ENCODE peak calls at places on chromosome 18, in eight cellular contexts. P, M, C, N, G, U, H and S are unnamed samples.

GRCh38 chr18:77132369-77133050 is at the start of gene MBP:
- DNase-seq in P (peak), M (no peak), C (peak), N (peak), G (peak), U (peak), H (no peak), S (peak)

GRCh38 chr18:80154293-80154692 is 45.2 kb downstream of the ADNP2 start:
- DNase-seq in P (no peak), M (no peak), C (peak), N (peak), G (no peak), U (peak), H (peak), S (no peak)

GRCh38 chr18:57906852-57907251 is 103.7 kb upstream of the ATP8B1 start:
- DNase-seq in P (no peak), M (no peak), C (peak), N (peak), G (no peak), U (peak), H (no peak), S (no peak)

GRCh38 chr18:36327352-36328316 is 30.1 kb downstream of the FHOD3 start:
- DNase-seq in P (no peak), M (no peak), C (no peak), N (no peak), G (peak), U (no peak), H (no peak), S (no peak)

GRCh38 chr18:36031407-36031806 is 36.0 kb downstream of the RPRD1A start:
- DNase-seq in P (no peak), M (no peak), C (no peak), N (no peak), G (no peak), U (no peak), H (no peak), S (no peak)

GRCh38 chr18:5534845-5535244 is 9.0 kb downstream of the EPB41L3 start:
- DNase-seq in P (no peak), M (no peak), C (no peak), N (no peak), G (no peak), U (no peak), H (no peak), S (no peak)

GRCh38 chr18:49321800-49322461 is 138.5 kb downstream of the DYM start:
- DNase-seq in P (no peak), M (no peak), C (no peak), N (no peak), G (no peak), U (no peak), H (peak), S (no peak)

GRCh38 chr18:77263471-77263774 is 13.8 kb downstream of the GALR1 start:
- DNase-seq in P (no peak), M (no peak), C (no peak), N (no peak), G (no peak), U (no peak), H (no peak), S (no peak)

GRCh38 chr18:58996131-58996632 is 131.5 kb downstream of the ZNF532 start:
- DNase-seq in P (no peak), M (no peak), C (no peak), N (no peak), G (no peak), U (no peak), H (peak), S (no peak)

GRCh38 chr18:79484661-79485621 is 89.2 kb downstream of the NFATC1 start:
- DNase-seq in P (peak), M (no peak), C (peak), N (no peak), G (no peak), U (peak), H (peak), S (peak)

GRCh38 chr18:8686556-8686955 is 18.8 kb upstream of the MTCL1 start:
- DNase-seq in P (no peak), M (no peak), C (no peak), N (no peak), G (no peak), U (no peak), H (no peak), S (no peak)

GRCh38 chr18:33611525-33612135 is 33.6 kb downstream of the ASXL3 start:
- DNase-seq in P (no peak), M (no peak), C (no peak), N (no peak), G (no peak), U (no peak), H (no peak), S (no peak)

GRCh38 chr18:75966431-75966830 is 528.6 kb downstream of the ZNF516 start:
- DNase-seq in P (no peak), M (no peak), C (no peak), N (no peak), G (no peak), U (no peak), H (no peak), S (no peak)

GRCh38 chr18:58117685-58118403 is 73.8 kb downstream of the NEDD4L start:
- DNase-seq in P (peak), M (no peak), C (no peak), N (no peak), G (no peak), U (peak), H (peak), S (no peak)

GRCh38 chr18:29161429-29161828 is 984.5 kb upstream of the CDH2 start:
- DNase-seq in P (no peak), M (no peak), C (no peak), N (no peak), G (no peak), U (no peak), H (peak), S (no peak)

GRCh38 chr18:75305984-75306383 is 95.4 kb downstream of the TSHZ1 start:
- DNase-seq in P (no peak), M (no peak), C (no peak), N (no peak), G (no peak), U (no peak), H (no peak), S (no peak)

GRCh38 chr18:76451475-76452331 is 43.3 kb downstream of the ZNF516 start:
- DNase-seq in P (peak), M (no peak), C (peak), N (no peak), G (peak), U (no peak), H (peak), S (peak)

GRCh38 chr18:5720132-5720531 is 175.2 kb downstream of the TMEM200C start:
- DNase-seq in P (no peak), M (no peak), C (no peak), N (no peak), G (no peak), U (no peak), H (no peak), S (no peak)

GRCh38 chr18:5287854-5288253 is 7.7 kb downstream of the ZBTB14 start:
- DNase-seq in P (no peak), M (no peak), C (peak), N (no peak), G (no peak), U (no peak), H (no peak), S (no peak)

GRCh38 chr18:5943514-5943913 is 48.2 kb upstream of the TMEM200C start:
- DNase-seq in P (peak), M (no peak), C (no peak), N (no peak), G (no peak), U (no peak), H (no peak), S (no peak)

GRCh38 chr18:35571138-35571537 is 10.4 kb upstream of the GALNT1 start:
- DNase-seq in P (no peak), M (no peak), C (no peak), N (no peak), G (no peak), U (no peak), H (peak), S (no peak)

GRCh38 chr18:36469471-36469870 is 172.0 kb downstream of the FHOD3 start:
- DNase-seq in P (no peak), M (no peak), C (no peak), N (no peak), G (no peak), U (no peak), H (no peak), S (no peak)

GRCh38 chr18:34003687-34004086 is 221.0 kb downstream of the NOL4 start:
- DNase-seq in P (no peak), M (no peak), C (no peak), N (peak), G (no peak), U (no peak), H (no peak), S (no peak)

GRCh38 chr18:34978953-34979608 is 62.1 kb upstream of the MAPRE2 start:
- DNase-seq in P (peak), M (peak), C (peak), N (peak), G (no peak), U (peak), H (peak), S (peak)

GRCh38 chr18:77168666-77169358 is 36.2 kb upstream of the MBP start:
- DNase-seq in P (no peak), M (no peak), C (no peak), N (no peak), G (no peak), U (no peak), H (no peak), S (peak)

GRCh38 chr18:56872140-56872539 is 221.0 kb downstream of the WDR7 start:
- DNase-seq in P (no peak), M (no peak), C (no peak), N (no peak), G (no peak), U (no peak), H (no peak), S (no peak)

GRCh38 chr18:56870982-56871381 is 219.8 kb downstream of the WDR7 start:
- DNase-seq in P (no peak), M (no peak), C (no peak), N (no peak), G (no peak), U (no peak), H (no peak), S (no peak)

GRCh38 chr18:56873441-56874140 is 222.4 kb downstream of the WDR7 start:
- DNase-seq in P (no peak), M (no peak), C (peak), N (peak), G (no peak), U (peak), H (peak), S (peak)

GRCh38 chr18:56869189-56869777 is 218.1 kb downstream of the WDR7 start:
- DNase-seq in P (no peak), M (no peak), C (peak), N (no peak), G (no peak), U (peak), H (peak), S (no peak)
- TF ChIP-seq CTCF in P (no peak), M (peak), C (peak), N (peak), G (peak), U (peak), H (peak), S (peak)

GRCh38 chr18:46768166-46768921 is 11.5 kb upstream of the ST8SIA5 start:
- DNase-seq in P (no peak), M (no peak), C (no peak), N (no peak), G (no peak), U (no peak), H (no peak), S (no peak)

GRCh38 chr18:46770708-46771107 is 13.9 kb upstream of the ST8SIA5 start:
- DNase-seq in P (no peak), M (no peak), C (no peak), N (no peak), G (no peak), U (no peak), H (no peak), S (no peak)

GRCh38 chr18:46764586-46764985 is 7.7 kb upstream of the ST8SIA5 start:
- DNase-seq in P (no peak), M (no peak), C (no peak), N (no peak), G (no peak), U (no peak), H (no peak), S (no peak)

GRCh38 chr18:46771141-46771540 is 14.3 kb upstream of the ST8SIA5 start:
- DNase-seq in P (no peak), M (no peak), C (no peak), N (no peak), G (no peak), U (no peak), H (no peak), S (no peak)

DNA sequence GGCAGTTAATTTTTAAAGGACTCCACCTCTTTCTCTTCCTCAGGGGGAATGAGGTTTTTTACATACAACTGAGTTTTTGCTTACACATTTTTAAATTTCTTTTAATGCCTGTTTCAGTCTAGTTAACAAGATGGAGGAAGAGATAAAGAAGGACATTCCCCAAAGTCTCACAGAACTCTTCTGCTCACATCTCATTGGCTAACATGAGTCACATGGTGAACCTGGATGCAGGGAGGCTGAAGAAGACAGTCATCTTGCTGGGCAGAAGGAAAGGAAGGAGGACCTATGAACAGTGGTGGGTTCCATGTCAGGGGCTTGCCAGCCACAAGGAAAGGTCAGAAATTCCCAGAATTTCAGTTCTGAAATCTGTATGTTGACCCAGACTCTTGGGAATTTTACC is 10.4 kb upstream of the ST8SIA5 start:
- DNase-seq in P (no peak), M (no peak), C (no peak), N (no peak), G (no peak), U (no peak), H (no peak), S (no peak)
- TF ChIP-seq CTCF in P (no peak), M (no peak), C (no peak), N (no peak), G (no peak), U (no peak), H (no peak), S (no peak)

GRCh38 chr18:78268226-78268625 is 711.4 kb upstream of the SALL3 start:
- DNase-seq in P (no peak), M (no peak), C (no peak), N (no peak), G (no peak), U (no peak), H (no peak), S (no peak)

GRCh38 chr18:78271790-78272189 is 707.8 kb upstream of the SALL3 start:
- DNase-seq in P (no peak), M (no peak), C (no peak), N (no peak), G (no peak), U (no peak), H (no peak), S (no peak)

GRCh38 chr18:78273876-78274275 is 705.7 kb upstream of the SALL3 start:
- DNase-seq in P (no peak), M (no peak), C (no peak), N (no peak), G (no peak), U (no peak), H (no peak), S (no peak)
- TF ChIP-seq CTCF in P (no peak), M (no peak), C (no peak), N (no peak), G (no peak), U (no peak), H (no peak), S (no peak)

GRCh38 chr18:51559902-51560287 is 362.4 kb upstream of the MEX3C start:
- DNase-seq in P (no peak), M (no peak), C (no peak), N (no peak), G (no peak), U (no peak), H (no peak), S (no peak)
- TF ChIP-seq CTCF in P (no peak), M (no peak), C (peak), N (no peak), G (no peak), U (no peak), H (no peak), S (no peak)

GRCh38 chr18:3652380-3653262 is 202.6 kb downstream of the TGIF1 start:
- DNase-seq in P (peak), M (no peak), C (no peak), N (no peak), G (no peak), U (peak), H (peak), S (no peak)
- TF ChIP-seq CTCF in P (no peak), M (no peak), C (no peak), N (no peak), G (peak), U (no peak), H (peak), S (no peak)

GRCh38 chr18:27748336-27748735 is 428.6 kb downstream of the CDH2 start:
- DNase-seq in P (no peak), M (no peak), C (no peak), N (no peak), G (no peak), U (no peak), H (no peak), S (no peak)

GRCh38 chr18:27746241-27746640 is 430.7 kb downstream of the CDH2 start:
- DNase-seq in P (no peak), M (no peak), C (no peak), N (no peak), G (no peak), U (no peak), H (no peak), S (no peak)

GRCh38 chr18:27752944-27753343 is 424.0 kb downstream of the CDH2 start:
- DNase-seq in P (no peak), M (no peak), C (no peak), N (no peak), G (no peak), U (no peak), H (no peak), S (no peak)

GRCh38 chr18:27749189-27749588 is 427.7 kb downstream of the CDH2 start:
- DNase-seq in P (no peak), M (no peak), C (peak), N (no peak), G (no peak), U (no peak), H (no peak), S (no peak)

DNA sequence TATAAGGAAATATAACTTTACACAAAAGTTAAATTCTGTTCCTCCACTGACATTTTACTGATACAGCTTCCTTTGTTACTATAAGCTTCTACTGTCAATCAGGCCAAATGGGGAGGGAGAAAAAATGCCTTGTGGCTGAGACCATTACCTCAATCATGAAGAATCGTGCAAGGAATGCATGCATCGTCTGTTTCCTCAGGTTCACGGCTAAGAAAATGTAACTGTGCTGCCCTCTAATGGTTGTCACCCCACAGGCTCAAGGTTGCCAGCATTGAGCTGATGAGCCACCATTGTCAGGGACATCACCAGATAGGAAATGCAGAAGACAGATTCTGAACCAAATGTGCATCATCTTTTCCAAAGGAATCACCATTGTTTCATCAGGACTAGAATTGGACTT is 426.9 kb downstream of the CDH2 start:
- DNase-seq in P (no peak), M (no peak), C (peak), N (peak), G (no peak), U (peak), H (peak), S (peak)
- TF ChIP-seq CTCF in P (no peak), M (no peak), C (peak), N (peak), G (peak), U (no peak), H (peak), S (peak)

GRCh38 chr18:22174341-22175148 is 5.2 kb downstream of the GATA6 start:
- DNase-seq in P (peak), M (peak), C (peak), N (no peak), G (no peak), U (peak), H (peak), S (no peak)
- TF ChIP-seq CTCF in P (no peak), M (no peak), C (peak), N (no peak), G (no peak), U (no peak), H (no peak), S (no peak)

DNA sequence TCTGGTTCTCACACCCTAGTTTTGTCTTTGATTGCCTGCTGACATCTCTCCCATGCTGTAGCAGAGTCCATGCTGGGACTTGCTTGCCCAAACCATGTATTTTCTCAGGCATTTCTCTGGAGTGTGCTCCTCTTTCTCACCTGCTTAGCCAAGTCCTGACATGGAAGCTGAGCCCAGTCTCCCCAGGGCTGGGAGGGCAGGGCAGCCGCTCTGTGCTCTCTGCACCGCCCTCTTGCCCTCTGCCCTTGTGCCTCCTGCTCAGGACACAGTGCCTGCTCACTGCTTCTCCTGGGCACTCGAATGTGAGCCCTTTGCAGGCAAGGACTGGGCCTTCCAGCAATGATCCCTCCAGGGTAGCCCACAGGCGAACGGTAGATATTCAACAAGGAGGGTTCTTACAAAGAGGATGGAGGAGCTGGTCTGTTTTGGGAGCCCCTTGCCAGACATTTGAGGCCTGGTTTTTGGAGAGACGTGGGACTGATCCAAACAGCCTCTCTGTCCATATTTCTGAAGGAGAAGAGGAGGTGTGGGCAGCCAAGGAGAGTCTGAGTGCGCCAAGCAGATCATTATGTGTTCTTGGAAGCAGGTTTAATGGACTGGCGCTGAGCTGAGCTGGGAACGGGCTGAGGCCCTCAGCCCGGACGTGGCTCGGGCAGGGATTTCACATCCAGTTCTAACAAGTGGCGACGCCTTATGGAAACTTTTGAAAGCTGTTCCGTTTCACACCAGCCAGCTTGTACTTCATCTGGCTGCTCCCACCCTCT is 4.0 kb downstream of the SLC14A2 start:
- DNase-seq in P (no peak), M (peak), C (no peak), N (no peak), G (no peak), U (no peak), H (no peak), S (no peak)
- TF ChIP-seq CTCF in P (no peak), M (no peak), C (no peak), N (no peak), G (no peak), U (no peak), H (no peak), S (no peak)

GRCh38 chr18:55384115-55384514 is 203.9 kb downstream of the TCF4 start:
- DNase-seq in P (no peak), M (no peak), C (no peak), N (no peak), G (no peak), U (no peak), H (no peak), S (no peak)

GRCh38 chr18:55385770-55386169 is 202.2 kb downstream of the TCF4 start:
- DNase-seq in P (no peak), M (no peak), C (no peak), N (no peak), G (no peak), U (no peak), H (no peak), S (no peak)

GRCh38 chr18:55386545-55386944 is 201.4 kb downstream of the TCF4 start:
- DNase-seq in P (no peak), M (no peak), C (no peak), N (no peak), G (no peak), U (no peak), H (no peak), S (no peak)

GRCh38 chr18:55382277-55382805 is 205.7 kb downstream of the TCF4 start:
- DNase-seq in P (no peak), M (no peak), C (no peak), N (no peak), G (no peak), U (no peak), H (peak), S (no peak)

GRCh38 chr18:55384551-55385275 is 203.3 kb downstream of the TCF4 start:
- DNase-seq in P (no peak), M (no peak), C (peak), N (peak), G (no peak), U (peak), H (peak), S (peak)
- TF ChIP-seq CTCF in P (peak), M (peak), C (peak), N (peak), G (peak), U (no peak), H (peak), S (peak)

GRCh38 chr18:69484699-69485396 is 84.2 kb downstream of the DOK6 start:
- DNase-seq in P (no peak), M (no peak), C (no peak), N (peak), G (no peak), U (no peak), H (peak), S (no peak)
- TF ChIP-seq CTCF in P (no peak), M (no peak), C (peak), N (no peak), G (no peak), U (no peak), H (peak), S (no peak)